ENCODE peak calls at places on chromosomes 1 and 21, in six cellular contexts. C is head of caudate nucleus; N is activated CD4-positive, alpha-beta T cell treated with anti-CD3 and anti-CD28 coated beads, Interleukin-2, amount 50 U/mL, for 48 hours; A is AG10803; R is M059J; F is Panc1. D is an unnamed sample.

GRCh38 chr1:204520834-204521709 is 4.9 kb downstream of the MDM4 start:
- DNase-seq in R (peak; percentile 86), N (peak; percentile 29), F (no peak), A (peak; percentile 56), C (no peak), D (no peak)

GRCh38 chr1:166145496-166145895 is 21.3 kb downstream of the FAM78B start:
- DNase-seq in R (peak; percentile 78), C (no peak), A (no peak), N (no peak), F (no peak), D (no peak)

GRCh38 chr1:114353233-114353632 is 157.8 kb downstream of the TRIM33 start:
- DNase-seq in C (no peak), F (no peak), A (peak; percentile 65), N (no peak), R (peak; percentile 61), D (no peak)

GRCh38 chr1:64471218-64471719 is 1.3 kb downstream of the CACHD1 start:
- DNase-seq in N (peak; percentile 18), F (no peak), A (peak; percentile 13), R (no peak), C (peak; percentile 58), D (no peak)

GRCh38 chr1:228969968-228970800 is 234.9 kb downstream of the RHOU start:
- DNase-seq in C (no peak), A (no peak), F (no peak), R (no peak), N (no peak), D (no peak)

GRCh38 chr1:151511636-151512215 is 539 bp downstream of the CGN start:
- DNase-seq in C (peak; percentile 41), N (peak; percentile 31), R (peak; percentile 64), A (no peak), F (no peak), D (peak; percentile 24)

GRCh38 chr1:205714190-205714905 is 34.0 kb upstream of the SLC45A3 start:
- DNase-seq in N (no peak), C (peak; percentile 19), R (peak; percentile 59), F (no peak), A (peak; percentile 79), D (peak; percentile 7)

GRCh38 chr21:33496345-33496744 is 4.8 kb upstream of the DNAJC28 start:
- DNase-seq in F (no peak), C (no peak), R (no peak), N (no peak), A (no peak), D (no peak)

GRCh38 chr21:42392731-42393442 is 3.0 kb downstream of the TMPRSS3 start:
- DNase-seq in F (no peak), N (no peak), C (no peak), A (no peak), R (no peak), D (no peak)

GRCh38 chr1:29991025-29991424 is 732.4 kb downstream of the MATN1 start:
- DNase-seq in A (no peak), R (no peak), C (no peak), F (no peak), N (no peak), D (no peak)

GRCh38 chr21:36156815-36157670 is at the start of gene DOP1B:
- DNase-seq in A (no peak), C (peak; percentile 45), N (peak; percentile 46), F (no peak), R (no peak), D (no peak)

GRCh38 chr1:167566766-167567165 is 13.2 kb upstream of the CREG1 start:
- DNase-seq in C (no peak), F (no peak), R (peak; percentile 30), A (no peak), N (no peak), D (no peak)

GRCh38 chr1:18883636-18884418 is 18.5 kb downstream of the ALDH4A1 start:
- DNase-seq in N (peak; percentile 83), C (peak; percentile 92), R (peak; percentile 63), F (peak; percentile 62), A (peak; percentile 69), D (peak; percentile 69)